ENCODE peak calls at places on chromosomes 6 and 20, in ten cellular contexts. H is adrenal gland, T is K562, G is transverse colon, R is testis, X is lower leg skin, O is GM12892, W is breast epithelium, U is A549, V is IMR-90. J is an unnamed sample.

GRCh38 chr20:14992071-14992654 is 654.8 kb upstream of the FLRT3 start:
- DNase-seq in H (no peak), T (no peak), G (no peak), R (no peak), X (no peak), O (no peak), W (no peak), U (peak; percentile 69), V (no peak), J (no peak)

GRCh38 chr6:65299236-65299635 is 407.8 kb downstream of the EYS start:
- DNase-seq in H (no peak), T (no peak), G (no peak), R (no peak), X (no peak), O (no peak), W (no peak), U (no peak), V (no peak), J (no peak)

GRCh38 chr6:2166717-2167116 is 78.7 kb downstream of the GMDS start:
- DNase-seq in H (no peak), T (no peak), G (peak; percentile 37), R (no peak), X (no peak), O (no peak), W (no peak), U (peak; percentile 45), V (peak; percentile 43), J (no peak)

GRCh38 chr6:121932071-121933009 is 467.1 kb upstream of the HSF2 start:
- DNase-seq in H (peak; percentile 65), T (no peak), G (no peak), R (no peak), X (peak; percentile 85), O (no peak), W (no peak), U (peak; percentile 17), V (peak; percentile 95), J (no peak)

GRCh38 chr20:23143098-23143497 is 57.0 kb upstream of the CD93 start:
- DNase-seq in H (peak; percentile 87), T (no peak), G (peak; percentile 37), R (peak; percentile 65), X (no peak), O (no peak), W (no peak), U (peak; percentile 66), V (peak; percentile 85), J (no peak)

GRCh38 chr6:35148167-35148741 is 7.1 kb upstream of the TCP11 start:
- DNase-seq in H (no peak), T (no peak), G (no peak), R (no peak), X (no peak), O (no peak), W (no peak), U (no peak), V (peak; percentile 77), J (no peak)

GRCh38 chr6:157909282-157909664 is 72.4 kb upstream of the SYNJ2 start:
- DNase-seq in H (no peak), T (no peak), G (no peak), R (peak; percentile 53), X (no peak), O (peak; percentile 8), W (no peak), U (no peak), V (no peak), J (no peak)

GRCh38 chr20:10487354-10488115 is 52.4 kb downstream of the SLX4IP start:
- DNase-seq in H (no peak), T (no peak), G (no peak), R (no peak), X (no peak), O (no peak), W (no peak), U (no peak), V (peak; percentile 58), J (no peak)

GRCh38 chr6:161349886-161350285 is 76.0 kb upstream of the AGPAT4 start:
- DNase-seq in H (no peak), T (no peak), G (no peak), R (no peak), X (no peak), O (no peak), W (no peak), U (no peak), V (no peak), J (no peak)

GRCh38 chr6:33118525-33119123 is 42.8 kb downstream of the HLA-DPB1 start:
- DNase-seq in H (no peak), T (peak; percentile 61), G (no peak), R (no peak), X (no peak), O (no peak), W (no peak), U (peak; percentile 46), V (peak; percentile 49), J (peak; percentile 78)

GRCh38 chr6:169427856-169428255 is 174.2 kb upstream of the THBS2 start:
- DNase-seq in H (peak; percentile 77), T (no peak), G (no peak), R (no peak), X (no peak), O (no peak), W (no peak), U (no peak), V (peak; percentile 80), J (no peak)

GRCh38 chr6:43509142-43509983 is 783 bp downstream of the LRRC73 start:
- DNase-seq in H (no peak), T (no peak), G (no peak), R (no peak), X (no peak), O (no peak), W (no peak), U (no peak), V (no peak), J (peak; percentile 41)
- TF ChIP-seq POLR2A in H (no peak), T (no peak), G (no peak), R (no peak), X (no peak), O (no peak), W (no peak), U (no peak), V (no peak), J (no peak)

GRCh38 chr6:151409679-151410078 is 18.3 kb upstream of the ZBTB2 start:
- DNase-seq in H (no peak), T (no peak), G (no peak), R (no peak), X (no peak), O (no peak), W (no peak), U (no peak), V (no peak), J (no peak)
- TF ChIP-seq POLR2A in H (no peak), T (no peak), G (no peak), R (no peak), X (no peak), O (no peak), W (no peak), U (no peak), V (no peak), J (no peak)

GRCh38 chr6:19463925-19464324 is 373.2 kb upstream of the ID4 start:
- DNase-seq in H (no peak), T (no peak), G (no peak), R (no peak), X (no peak), O (no peak), W (no peak), U (no peak), V (no peak), J (no peak)

GRCh38 chr6:19465760-19466159 is 371.4 kb upstream of the ID4 start:
- DNase-seq in H (no peak), T (no peak), G (no peak), R (no peak), X (no peak), O (no peak), W (no peak), U (peak; percentile 58), V (peak; percentile 31), J (no peak)

GRCh38 chr6:19465240-19465639 is 371.9 kb upstream of the ID4 start:
- DNase-seq in H (no peak), T (no peak), G (no peak), R (no peak), X (no peak), O (no peak), W (no peak), U (no peak), V (no peak), J (no peak)

GRCh38 chr6:19463250-19463649 is 373.9 kb upstream of the ID4 start:
- DNase-seq in H (no peak), T (no peak), G (no peak), R (no peak), X (no peak), O (no peak), W (peak; percentile 19), U (no peak), V (no peak), J (no peak)
- TF ChIP-seq POLR2A in H (no peak), T (no peak), G (no peak), R (no peak), X (no peak), O (no peak), W (no peak), U (no peak), V (no peak), J (no peak)

DNA sequence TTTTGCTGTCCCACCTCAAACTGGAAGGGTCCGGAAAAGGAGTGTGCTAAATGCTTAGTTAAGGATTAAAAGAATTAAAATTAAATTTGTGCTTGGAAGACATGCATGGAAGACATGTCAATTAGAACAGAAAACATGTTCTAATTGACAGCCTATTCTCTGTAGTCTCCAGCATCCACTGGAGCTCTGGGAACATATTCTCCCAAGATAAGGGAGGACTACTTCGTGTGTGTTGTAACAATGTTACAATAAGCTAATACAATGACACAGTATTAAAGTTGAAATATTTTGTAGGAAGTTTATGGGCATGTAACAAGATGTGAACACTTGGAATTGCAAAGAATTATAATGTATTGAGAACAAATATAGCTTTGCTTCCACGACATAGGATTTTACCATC is 567.4 kb upstream of the CITED2 start:
- DNase-seq in H (no peak), T (no peak), G (no peak), R (peak; percentile 47), X (no peak), O (no peak), W (no peak), U (no peak), V (no peak), J (no peak)
- TF ChIP-seq POLR2A in H (no peak), T (no peak), G (no peak), R (no peak), X (no peak), O (no peak), W (no peak), U (no peak), V (no peak), J (no peak)

DNA sequence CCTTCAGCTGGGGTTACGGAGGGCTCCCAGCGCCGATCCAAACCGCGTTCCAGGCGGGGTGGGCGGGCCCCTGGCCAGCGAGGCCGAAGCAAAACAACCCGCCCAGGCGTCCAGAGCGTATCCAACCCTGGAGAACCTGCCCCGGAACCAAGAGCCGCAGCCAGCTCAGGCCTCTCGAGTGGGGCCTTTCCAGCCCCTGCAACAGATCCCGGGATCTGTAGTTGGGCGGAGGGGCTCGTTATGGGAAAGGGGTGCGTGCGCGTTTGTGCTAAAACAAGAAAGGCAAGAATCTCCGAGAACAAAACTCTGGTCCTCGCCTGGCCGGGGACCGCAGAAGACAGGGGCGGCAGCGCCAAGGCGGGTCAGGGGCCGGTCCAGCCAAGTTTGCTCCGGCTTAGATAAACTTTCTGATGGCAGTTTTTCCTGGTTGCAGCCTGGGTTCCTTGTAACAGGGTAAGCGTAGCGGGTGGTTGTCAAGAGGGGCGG is 528 bp upstream of the RIN2 start:
- DNase-seq in H (peak; percentile 85), T (no peak), G (peak; percentile 74), R (peak; percentile 83), X (peak; percentile 97), O (no peak), W (peak; percentile 74), U (peak; percentile 58), V (peak; percentile 70), J (no peak)
- TF ChIP-seq POLR2A in H (peak; percentile 39), T (no peak), G (peak; percentile 76), R (no peak), X (no peak), O (no peak), W (peak; percentile 30), U (peak; percentile 47), V (no peak), J (no peak)